ENCODE peak calls at places on chromosomes 13 and 19, in eight cellular contexts. O, M, P, C, A, G, T and S are unnamed samples.

GRCh38 chr13:20407759-20408158 is 117.9 kb downstream of the CRYL1 start:
- DNase-seq in C (no peak), G (no peak), O (no peak), M (no peak), A (no peak), P (no peak), T (no peak), S (no peak)

GRCh38 chr13:98044301-98044700 is 90.8 kb downstream of the IPO5 start:
- DNase-seq in M (no peak), P (no peak), A (no peak), T (no peak), G (no peak), O (no peak), C (no peak), S (no peak)

GRCh38 chr19:2035590-2035991 is 15.5 kb downstream of the MKNK2 start:
- DNase-seq in G (no peak), C (no peak), M (no peak), A (peak; percentile 68), P (peak; percentile 3), O (no peak), T (no peak), S (no peak)

GRCh38 chr19:46296722-46297431 is at the start of gene HIF3A:
- DNase-seq in P (peak; percentile 98), T (peak; percentile 81), G (no peak), M (peak; percentile 78), O (no peak), A (peak; percentile 68), C (no peak), S (no peak)

GRCh38 chr13:23715092-23715761 is 145.0 kb downstream of the TNFRSF19 start:
- DNase-seq in G (no peak), M (no peak), T (no peak), A (no peak), P (no peak), C (no peak), O (no peak), S (no peak)

GRCh38 chr19:48400018-48400742 is 6.7 kb downstream of the GRIN2D start:
- DNase-seq in G (peak; percentile 82), C (no peak), T (peak; percentile 74), O (peak; percentile 89), P (peak; percentile 75), A (peak; percentile 76), M (peak; percentile 70), S (no peak)

GRCh38 chr19:23855676-23856075 is 59.0 kb upstream of the ZNF726 start:
- DNase-seq in O (no peak), M (no peak), T (no peak), A (no peak), C (no peak), P (no peak), G (no peak), S (no peak)

GRCh38 chr13:32940601-32941000 is 75.6 kb upstream of the KL start:
- DNase-seq in A (no peak), P (no peak), C (no peak), M (peak; percentile 60), O (no peak), G (peak; percentile 36), T (peak; percentile 26), S (no peak)

GRCh38 chr19:19372656-19373416 is 32.6 kb upstream of the GATAD2A start:
- DNase-seq in C (no peak), G (peak; percentile 29), M (peak; percentile 60), P (no peak), O (peak; percentile 61), A (peak; percentile 74), T (peak; percentile 83), S (no peak)

GRCh38 chr13:48194392-48194754 is 38.6 kb upstream of the ITM2B start:
- DNase-seq in P (no peak), C (no peak), M (peak; percentile 55), G (no peak), O (no peak), T (no peak), A (no peak), S (no peak)

GRCh38 chr13:45015300-45015699 is 26.0 kb downstream of the GPALPP1 start:
- DNase-seq in P (no peak), O (no peak), M (no peak), G (no peak), C (no peak), A (no peak), T (no peak), S (no peak)

GRCh38 chr19:12647490-12648071 is 19.0 kb downstream of the MAN2B1 start:
- DNase-seq in O (no peak), G (peak; percentile 16), A (peak; percentile 88), T (peak; percentile 90), C (no peak), M (peak; percentile 42), P (peak; percentile 60), S (no peak)

GRCh38 chr13:19587635-19588300 is 26.4 kb upstream of the TPTE2 start:
- DNase-seq in T (no peak), O (peak; percentile 74), C (no peak), A (no peak), G (peak; percentile 34), P (no peak), M (peak; percentile 56), S (peak; percentile 48)

GRCh38 chr19:6945733-6946132 is 58.4 kb downstream of the ADGRE1 start:
- DNase-seq in M (no peak), T (no peak), P (no peak), O (no peak), G (no peak), A (no peak), C (no peak), S (no peak)

GRCh38 chr13:51848674-51849073 is 3.7 kb upstream of the TMEM272 start:
- DNase-seq in O (no peak), M (peak; percentile 7), G (peak; percentile 29), A (no peak), C (no peak), T (no peak), P (no peak), S (no peak)

GRCh38 chr13:27383104-27383921 is 41.1 kb upstream of the GTF3A start:
- DNase-seq in T (no peak), O (peak; percentile 66), M (no peak), A (no peak), G (no peak), P (no peak), C (no peak), S (no peak)

GRCh38 chr19:11242864-11243797 is 3.7 kb downstream of the ANGPTL8 start:
- DNase-seq in M (peak; percentile 85), C (peak; percentile 72), A (peak; percentile 95), P (peak; percentile 92), G (peak; percentile 66), O (peak; percentile 80), T (peak; percentile 94), S (peak; percentile 36)

GRCh38 chr19:14381689-14382474 is 638 bp downstream of the ADGRE5 start:
- DNase-seq in M (peak; percentile 60), A (peak; percentile 66), P (no peak), C (peak; percentile 72), T (peak; percentile 72), G (peak; percentile 69), O (peak; percentile 77), S (peak; percentile 48)
- H3K4me3 ChIP-seq in M (peak overlapping the region; percentile 60), A (peak overlapping the region; percentile 85), P (no peak overlapping the region), C (peak overlapping the region; percentile 99), T (peak overlapping the region; percentile 70), G (peak overlapping the region; percentile 74), O (peak overlapping the region; percentile 84), S (peak overlapping the region; percentile 74)

DNA sequence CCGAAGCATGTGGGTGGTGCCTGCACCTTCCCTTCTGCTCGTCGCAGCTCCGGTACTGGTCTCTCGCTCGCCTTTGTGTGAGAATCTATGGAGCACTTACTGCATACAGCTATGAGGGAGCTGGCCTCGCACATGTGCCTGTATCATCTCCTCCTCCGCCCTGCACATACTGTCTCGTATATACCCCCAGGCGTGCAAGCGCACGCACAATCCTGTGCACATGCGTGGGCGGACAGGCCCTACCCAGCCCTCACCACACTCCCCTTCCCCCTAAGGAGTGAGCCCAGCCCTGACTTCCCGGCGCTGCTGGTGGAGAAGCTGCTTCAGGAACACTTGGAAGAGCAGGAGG is 8.7 kb downstream of the PIK3R2 start:
- DNase-seq in G (no peak), C (no peak), P (no peak), T (no peak), M (no peak), O (no peak), A (no peak), S (no peak)
- H3K4me3 ChIP-seq in G (peak overlapping the region; percentile 40), C (no peak overlapping the region), P (no peak overlapping the region), T (no peak overlapping the region), M (peak overlapping the region; percentile 17), O (peak overlapping the region; percentile 42), A (peak overlapping the region; percentile 27), S (peak overlapping the region; percentile 1)

GRCh38 chr19:43638214-43638990 is 1.2 kb downstream of the CADM4 start:
- DNase-seq in G (no peak), A (no peak), M (no peak), O (no peak), P (no peak), C (no peak), T (no peak), S (no peak)
- H3K4me3 ChIP-seq in G (no peak overlapping the region), A (peak overlapping the region; percentile 59), M (no peak overlapping the region), O (no peak overlapping the region), P (peak overlapping the region; percentile 92), C (no peak overlapping the region), T (no peak overlapping the region), S (no peak overlapping the region)

DNA sequence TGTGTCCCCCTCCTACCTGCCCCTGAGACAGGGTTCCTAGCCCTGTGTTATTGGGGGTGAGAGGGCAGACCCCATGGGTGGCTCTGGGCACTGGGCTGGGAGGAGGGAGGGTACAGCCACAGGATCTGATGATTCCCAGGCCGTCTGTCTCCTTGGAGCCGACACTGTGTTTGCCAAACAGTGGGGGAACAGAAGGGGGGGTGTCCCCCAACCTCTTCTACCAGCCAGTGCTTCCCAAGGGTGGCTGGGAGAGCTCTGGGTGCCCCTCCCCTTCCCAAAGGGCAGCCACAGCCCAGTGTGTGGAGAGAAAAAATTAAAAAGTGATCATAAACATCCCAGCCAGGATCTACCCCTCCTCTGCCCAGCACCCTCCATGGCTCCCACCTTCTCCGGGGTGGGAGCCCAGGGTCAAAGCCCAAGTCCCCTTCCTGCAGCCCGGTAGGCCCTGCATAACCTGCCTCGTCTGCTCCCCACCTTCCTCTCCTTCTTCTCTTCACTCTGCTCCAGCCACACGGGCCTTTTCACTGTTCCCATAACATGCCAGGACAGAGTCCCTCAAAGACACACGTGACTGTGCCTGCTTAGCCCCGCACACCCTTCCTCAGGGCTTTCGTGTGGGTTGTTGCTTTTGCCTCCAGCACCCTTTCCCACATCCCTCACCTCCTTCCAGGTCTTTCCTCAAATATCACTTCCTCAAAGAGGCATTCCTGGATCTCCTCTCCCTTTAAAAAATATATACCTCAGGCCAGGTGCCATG is 1.4 kb upstream of the PLIN4 start:
- DNase-seq in O (peak; percentile 31), A (no peak), M (peak; percentile 66), P (no peak), T (no peak), G (peak; percentile 34), C (no peak), S (no peak)
- H3K4me3 ChIP-seq in O (no peak overlapping the region), A (no peak overlapping the region), M (no peak overlapping the region), P (no peak overlapping the region), T (no peak overlapping the region), G (no peak overlapping the region), C (no peak overlapping the region), S (no peak overlapping the region)

DNA sequence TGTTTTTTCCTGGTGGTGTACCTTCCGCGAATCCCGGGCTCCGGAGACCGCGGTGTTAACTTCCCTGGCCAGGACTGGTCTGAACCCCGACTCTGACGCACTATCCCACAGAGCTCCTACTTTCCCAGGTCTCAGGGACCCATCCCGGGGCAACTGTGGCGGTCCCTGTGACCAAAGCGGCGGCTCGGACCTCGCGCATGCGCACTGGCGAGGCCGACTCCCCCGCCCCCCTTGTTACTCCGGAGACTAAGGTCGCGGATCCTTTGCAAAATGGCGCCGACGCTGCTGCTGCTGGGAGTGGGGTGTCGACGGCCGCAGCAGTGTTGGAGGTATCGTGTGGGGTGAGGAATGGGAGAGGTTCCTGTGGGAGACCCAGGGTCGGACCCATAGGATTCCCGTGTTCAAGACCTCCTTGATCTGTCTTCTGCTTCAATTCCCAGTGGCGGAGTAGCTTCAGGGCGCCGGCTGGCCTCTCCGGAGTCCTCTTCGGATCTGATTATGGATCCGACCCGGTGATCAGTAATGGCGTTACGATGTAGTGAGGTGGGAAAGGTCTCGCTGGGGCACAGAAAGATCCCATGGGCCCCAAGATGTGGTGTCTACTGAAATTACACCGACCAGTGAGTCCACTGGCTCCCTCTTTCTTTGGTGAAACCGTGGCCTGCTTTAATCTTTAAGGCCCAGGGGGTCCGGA is 66.6 kb upstream of the ZNF527 start:
- DNase-seq in O (no peak), M (no peak), C (no peak), A (peak; percentile 56), G (no peak), T (peak; percentile 30), P (peak; percentile 64), S (no peak)
- H3K4me3 ChIP-seq in O (no peak overlapping the region), M (no peak overlapping the region), C (no peak overlapping the region), A (peak overlapping the region; percentile 56), G (peak overlapping the region; percentile 51), T (no peak overlapping the region), P (peak overlapping the region; percentile 48), S (no peak overlapping the region)